ENCODE peak calls at places on chromosomes 11 and 22, in ten cellular contexts. N is stomach; H is adipocyte; Z is uterus; F is right atrium auricular region; T is mammary epithelial cell; Y is endodermal cell; J is CD4-positive, CD25-positive, alpha-beta regulatory T cell; Q is PC-3; B is bronchial epithelial cell. W is an unnamed sample.

GRCh38 chr11:124830749-124831148 is 30.5 kb upstream of the MSANTD2 start:
- DNase-seq in N (no peak), H (no peak), Z (no peak), F (no peak), T (no peak), Y (no peak), J (no peak), Q (no peak), B (no peak), W (no peak)

GRCh38 chr11:33716236-33716635 is 15.6 kb upstream of the C11orf91 start:
- DNase-seq in N (no peak), H (peak; percentile 50), Z (no peak), F (no peak), T (peak; percentile 80), Y (no peak), J (no peak), Q (peak; percentile 65), B (peak; percentile 69), W (no peak)

GRCh38 chr11:75479598-75479986 is 46.1 kb downstream of the GDPD5 start:
- DNase-seq in N (no peak), H (no peak), Z (no peak), F (no peak), T (no peak), Y (no peak), J (no peak), Q (no peak), B (no peak), W (no peak)

GRCh38 chr11:81444306-81444705 is 1289.4 kb downstream of the FAM181B start:
- DNase-seq in N (no peak), H (no peak), Z (no peak), F (no peak), T (no peak), Y (peak; percentile 46), J (no peak), Q (no peak), B (no peak), W (no peak)

GRCh38 chr11:67544591-67545242 is 21.5 kb upstream of the CABP2 start:
- DNase-seq in N (no peak), H (no peak), Z (no peak), F (no peak), T (no peak), Y (no peak), J (no peak), Q (no peak), B (no peak), W (no peak)

GRCh38 chr22:25281675-25282345 is 62.4 kb downstream of the CRYBB2 start:
- DNase-seq in N (no peak), H (no peak), Z (no peak), F (no peak), T (no peak), Y (peak; percentile 68), J (no peak), Q (no peak), B (no peak), W (no peak)

GRCh38 chr11:63933459-63933858 is 5.3 kb upstream of the NAA40 start:
- DNase-seq in N (no peak), H (no peak), Z (no peak), F (no peak), T (no peak), Y (no peak), J (no peak), Q (no peak), B (no peak), W (no peak)

GRCh38 chr22:45446216-45446615 is 32.7 kb downstream of the RIBC2 start:
- DNase-seq in N (no peak), H (no peak), Z (no peak), F (no peak), T (no peak), Y (no peak), J (no peak), Q (no peak), B (no peak), W (no peak)

GRCh38 chr11:904380-904779 is 6.2 kb downstream of the CHID1 start:
- DNase-seq in N (no peak), H (no peak), Z (no peak), F (no peak), T (no peak), Y (no peak), J (no peak), Q (no peak), B (no peak), W (no peak)

GRCh38 chr11:121723261-121723741 is 270.5 kb upstream of the SORL1-AS1 start:
- DNase-seq in N (no peak), H (peak; percentile 65), Z (peak; percentile 49), F (no peak), T (no peak), Y (peak; percentile 75), J (no peak), Q (no peak), B (no peak), W (peak; percentile 55)

GRCh38 chr11:57197762-57198161 is 16.0 kb downstream of the LRRC55 start:
- DNase-seq in N (no peak), H (no peak), Z (no peak), F (no peak), T (no peak), Y (no peak), J (no peak), Q (no peak), B (no peak), W (no peak)

GRCh38 chr11:97140885-97141494 is 751.2 kb downstream of the JRKL start:
- DNase-seq in N (no peak), H (peak; percentile 12), Z (no peak), F (no peak), T (peak; percentile 16), Y (peak; percentile 48), J (no peak), Q (peak; percentile 43), B (peak; percentile 38), W (no peak)

GRCh38 chr11:97143463-97143862 is 753.6 kb downstream of the JRKL start:
- DNase-seq in N (no peak), H (no peak), Z (no peak), F (no peak), T (no peak), Y (no peak), J (no peak), Q (no peak), B (no peak), W (no peak)
- H3K4me3 ChIP-seq in N (no peak overlapping the region), H (no peak overlapping the region), Z (no peak overlapping the region), F (no peak overlapping the region), T (no peak overlapping the region), Y (no peak overlapping the region), J (no peak overlapping the region), Q (no peak overlapping the region), B (no peak overlapping the region), W (no peak overlapping the region)

GRCh38 chr22:26372890-26373289 is 56.2 kb upstream of the ASPHD2 start:
- DNase-seq in N (no peak), H (no peak), Z (no peak), F (no peak), T (no peak), Y (no peak), J (no peak), Q (no peak), B (no peak), W (no peak)

GRCh38 chr22:26362471-26362870 is 66.6 kb upstream of the ASPHD2 start:
- DNase-seq in N (no peak), H (no peak), Z (no peak), F (no peak), T (peak; percentile 5), Y (no peak), J (no peak), Q (no peak), B (no peak), W (no peak)

GRCh38 chr22:26364066-26365015 is 64.7 kb upstream of the ASPHD2 start:
- DNase-seq in N (peak; percentile 60), H (peak; percentile 88), Z (peak; percentile 21), F (peak; percentile 65), T (peak; percentile 64), Y (peak; percentile 93), J (peak; percentile 51), Q (peak; percentile 73), B (peak; percentile 68), W (peak; percentile 36)

GRCh38 chr22:26367402-26368245 is 61.4 kb upstream of the ASPHD2 start:
- DNase-seq in N (peak; percentile 41), H (peak; percentile 75), Z (no peak), F (no peak), T (peak; percentile 33), Y (peak; percentile 86), J (peak; percentile 54), Q (peak; percentile 68), B (peak; percentile 45), W (peak; percentile 46)
- H3K27me3 ChIP-seq in N (peaks cover 46% of the 10 kb centered on the region), H (peaks cover 17% of the 10 kb centered on the region), Z (no peaks in the 10 kb centered on the region), F (no peaks in the 10 kb centered on the region), T (no peaks in the 10 kb centered on the region), Y (no peaks in the 10 kb centered on the region), J (peaks cover 5% of the 10 kb centered on the region), Q (peaks cover 18% of the 10 kb centered on the region), B (no peaks in the 10 kb centered on the region), W (no peaks in the 10 kb centered on the region)

DNA sequence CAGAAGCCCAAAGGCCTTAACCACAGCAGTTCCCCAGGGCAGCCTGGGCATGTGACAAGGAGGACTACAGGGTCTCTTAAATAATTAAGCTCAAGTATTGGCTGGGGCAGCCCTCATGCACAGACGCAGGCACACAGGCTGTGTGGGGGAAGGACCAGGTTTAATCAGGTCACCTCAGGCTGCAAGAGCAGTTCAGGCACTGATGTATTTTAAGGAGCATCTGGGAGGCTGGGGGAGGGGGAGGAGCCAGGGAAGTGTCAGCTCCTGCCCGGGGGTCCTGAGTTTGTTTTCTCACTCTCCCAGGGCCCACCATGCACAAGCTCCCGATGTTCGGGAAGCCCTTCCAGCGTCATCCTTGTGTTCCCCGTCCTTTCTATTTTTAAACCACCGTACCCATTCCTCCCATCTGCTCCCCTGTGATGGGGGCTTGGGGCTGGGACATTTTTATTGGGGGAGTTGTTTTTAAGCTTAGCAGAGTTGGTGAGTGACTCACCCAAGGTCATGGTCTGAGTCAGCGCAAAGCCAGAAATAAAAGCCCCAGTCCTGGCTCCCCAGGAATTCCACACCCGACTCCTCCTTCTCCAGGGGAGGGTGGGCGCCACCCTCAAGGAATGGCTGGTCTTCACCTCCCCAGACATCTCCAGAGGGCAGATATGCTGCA is 2.4 kb downstream of the CSDC2 start:
- DNase-seq in N (no peak), H (peak; percentile 73), Z (peak; percentile 74), F (no peak), T (peak; percentile 30), Y (peak; percentile 76), J (no peak), Q (peak; percentile 60), B (peak; percentile 56), W (no peak)
- H3K4me3 ChIP-seq in N (no peak overlapping the region), H (no peak overlapping the region), Z (peak overlapping the region; percentile 60), F (peak overlapping the region; percentile 54), T (no peak overlapping the region), Y (no peak overlapping the region), J (no peak overlapping the region), Q (peak overlapping the region; percentile 37), B (no peak overlapping the region), W (no peak overlapping the region)

DNA sequence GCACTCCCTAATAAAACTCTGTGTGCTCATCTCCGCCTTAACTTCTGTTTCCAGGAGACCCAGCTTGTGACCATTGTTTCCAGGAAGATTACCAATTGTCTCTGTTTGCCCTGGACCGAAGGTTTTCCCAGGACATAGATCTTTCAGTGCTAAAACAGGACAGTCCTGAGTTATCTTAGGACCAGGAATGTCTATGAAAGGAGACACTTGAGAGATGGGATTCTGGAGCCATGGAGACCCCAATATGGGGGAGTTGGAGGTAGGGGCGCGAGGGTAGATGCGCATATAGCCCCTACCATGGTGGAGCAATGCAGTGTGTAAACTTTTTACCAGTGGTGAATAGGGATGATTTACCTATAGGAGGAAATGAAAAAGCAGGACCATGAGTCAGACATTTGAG is 10.2 kb upstream of the PRAME start:
- DNase-seq in N (no peak), H (no peak), Z (no peak), F (no peak), T (no peak), Y (peak; percentile 12), J (no peak), Q (no peak), B (no peak), W (no peak)
- H3K27me3 ChIP-seq in N (peaks cover 60% of the 10 kb centered on the region), H (peaks cover 62% of the 10 kb centered on the region), Z (no peaks in the 10 kb centered on the region), F (no peaks in the 10 kb centered on the region), T (no peaks in the 10 kb centered on the region), Y (peaks cover 56% of the 10 kb centered on the region), J (peaks cover 2% of the 10 kb centered on the region), Q (peaks cover 33% of the 10 kb centered on the region), B (no peaks in the 10 kb centered on the region), W (peaks cover 23% of the 10 kb centered on the region)